ENCODE peak calls at places on chromosome 6, in eight cellular contexts. One of them, this sample, is unnamed.

GRCh38 chr6:154482858-154483257 is 27.6 kb downstream of the CNKSR3 start:
- DNase-seq in IMR-90: peak
- DNase-seq in A673: no peak
- DNase-seq in fibroblast of lung: peak
- DNase-seq in esophagus squamous epithelium: no peak
- DNase-seq in foreskin fibroblast: peak
- DNase-seq in astrocyte of the spinal cord: no peak
- DNase-seq in kidney epithelial cell: no peak
- DNase-seq in this sample: no peak

GRCh38 chr6:33756211-33756954 is 9.7 kb upstream of the IP6K3 start:
- DNase-seq in IMR-90: no peak
- DNase-seq in A673: no peak
- DNase-seq in fibroblast of lung: no peak
- DNase-seq in esophagus squamous epithelium: no peak
- DNase-seq in foreskin fibroblast: no peak
- DNase-seq in astrocyte of the spinal cord: no peak
- DNase-seq in kidney epithelial cell: no peak
- DNase-seq in this sample: no peak

GRCh38 chr6:107822154-107823046 is 1.7 kb downstream of the SCML4 start:
- DNase-seq in IMR-90: no peak
- DNase-seq in A673: no peak
- DNase-seq in fibroblast of lung: no peak
- DNase-seq in esophagus squamous epithelium: no peak
- DNase-seq in foreskin fibroblast: no peak
- DNase-seq in astrocyte of the spinal cord: no peak
- DNase-seq in kidney epithelial cell: no peak
- DNase-seq in this sample: no peak

GRCh38 chr6:133502451-133503259 is 261.5 kb downstream of the EYA4 start:
- DNase-seq in IMR-90: peak
- DNase-seq in A673: peak
- DNase-seq in fibroblast of lung: peak
- DNase-seq in esophagus squamous epithelium: no peak
- DNase-seq in foreskin fibroblast: peak
- DNase-seq in astrocyte of the spinal cord: peak
- DNase-seq in kidney epithelial cell: peak
- DNase-seq in this sample: no peak

GRCh38 chr6:49978332-49979226 is 9.2 kb upstream of the DEFB113 start:
- DNase-seq in IMR-90: no peak
- DNase-seq in A673: no peak
- DNase-seq in fibroblast of lung: peak
- DNase-seq in esophagus squamous epithelium: no peak
- DNase-seq in foreskin fibroblast: no peak
- DNase-seq in astrocyte of the spinal cord: no peak
- DNase-seq in kidney epithelial cell: no peak
- DNase-seq in this sample: no peak

GRCh38 chr6:89944826-89945407 is 50.6 kb downstream of the GJA10 start:
- DNase-seq in IMR-90: peak
- DNase-seq in A673: peak
- DNase-seq in fibroblast of lung: peak
- DNase-seq in esophagus squamous epithelium: no peak
- DNase-seq in foreskin fibroblast: peak
- DNase-seq in astrocyte of the spinal cord: no peak
- DNase-seq in kidney epithelial cell: no peak
- DNase-seq in this sample: no peak

GRCh38 chr6:129253731-129254130 is 370.8 kb downstream of the LAMA2 start:
- DNase-seq in IMR-90: no peak
- DNase-seq in A673: no peak
- DNase-seq in fibroblast of lung: no peak
- DNase-seq in esophagus squamous epithelium: no peak
- DNase-seq in foreskin fibroblast: no peak
- DNase-seq in astrocyte of the spinal cord: no peak
- DNase-seq in kidney epithelial cell: no peak
- DNase-seq in this sample: no peak

GRCh38 chr6:10633216-10633615 is 61.2 kb downstream of the C6orf52 start:
- DNase-seq in IMR-90: peak
- DNase-seq in A673: no peak
- DNase-seq in fibroblast of lung: peak
- DNase-seq in esophagus squamous epithelium: no peak
- DNase-seq in foreskin fibroblast: peak
- DNase-seq in astrocyte of the spinal cord: peak
- DNase-seq in kidney epithelial cell: peak
- DNase-seq in this sample: no peak

GRCh38 chr6:80004199-80005072 is at the start of gene TTK:
- DNase-seq in IMR-90: peak
- DNase-seq in A673: peak
- DNase-seq in fibroblast of lung: peak
- DNase-seq in esophagus squamous epithelium: peak
- DNase-seq in foreskin fibroblast: peak
- DNase-seq in astrocyte of the spinal cord: peak
- DNase-seq in kidney epithelial cell: peak
- DNase-seq in this sample: peak

GRCh38 chr6:132364675-132365074 is 36.6 kb downstream of the MOXD1 start:
- DNase-seq in IMR-90: no peak
- DNase-seq in A673: no peak
- DNase-seq in fibroblast of lung: peak
- DNase-seq in esophagus squamous epithelium: no peak
- DNase-seq in foreskin fibroblast: no peak
- DNase-seq in astrocyte of the spinal cord: no peak
- DNase-seq in kidney epithelial cell: no peak
- DNase-seq in this sample: no peak

GRCh38 chr6:159980474-159980873 is 11.6 kb downstream of the IGF2R start:
- DNase-seq in IMR-90: no peak
- DNase-seq in A673: no peak
- DNase-seq in fibroblast of lung: no peak
- DNase-seq in esophagus squamous epithelium: no peak
- DNase-seq in foreskin fibroblast: no peak
- DNase-seq in astrocyte of the spinal cord: no peak
- DNase-seq in kidney epithelial cell: no peak
- DNase-seq in this sample: no peak

GRCh38 chr6:133083248-133083967 is 157.7 kb upstream of the EYA4 start:
- DNase-seq in IMR-90: no peak
- DNase-seq in A673: no peak
- DNase-seq in fibroblast of lung: no peak
- DNase-seq in esophagus squamous epithelium: no peak
- DNase-seq in foreskin fibroblast: no peak
- DNase-seq in astrocyte of the spinal cord: no peak
- DNase-seq in kidney epithelial cell: no peak
- DNase-seq in this sample: no peak

GRCh38 chr6:161584051-161584450 is 310.2 kb upstream of the AGPAT4 start:
- DNase-seq in IMR-90: no peak
- DNase-seq in A673: no peak
- DNase-seq in fibroblast of lung: peak
- DNase-seq in esophagus squamous epithelium: no peak
- DNase-seq in foreskin fibroblast: peak
- DNase-seq in astrocyte of the spinal cord: peak
- DNase-seq in kidney epithelial cell: no peak
- DNase-seq in this sample: no peak

GRCh38 chr6:34904990-34905613 is 16.0 kb downstream of the ANKS1A start:
- DNase-seq in IMR-90: no peak
- DNase-seq in A673: no peak
- DNase-seq in fibroblast of lung: no peak
- DNase-seq in esophagus squamous epithelium: no peak
- DNase-seq in foreskin fibroblast: no peak
- DNase-seq in astrocyte of the spinal cord: no peak
- DNase-seq in kidney epithelial cell: no peak
- DNase-seq in this sample: no peak

GRCh38 chr6:11008821-11009220 is 35.3 kb downstream of the ELOVL2 start:
- DNase-seq in IMR-90: peak
- DNase-seq in A673: no peak
- DNase-seq in fibroblast of lung: peak
- DNase-seq in esophagus squamous epithelium: no peak
- DNase-seq in foreskin fibroblast: peak
- DNase-seq in astrocyte of the spinal cord: peak
- DNase-seq in kidney epithelial cell: no peak
- DNase-seq in this sample: no peak

GRCh38 chr6:133769463-133769862 is 119.5 kb upstream of the TCF21 start:
- DNase-seq in IMR-90: peak
- DNase-seq in A673: no peak
- DNase-seq in fibroblast of lung: no peak
- DNase-seq in esophagus squamous epithelium: no peak
- DNase-seq in foreskin fibroblast: peak
- DNase-seq in astrocyte of the spinal cord: no peak
- DNase-seq in kidney epithelial cell: no peak
- DNase-seq in this sample: no peak

GRCh38 chr6:112683926-112684325 is 336.8 kb downstream of the RFPL4B start:
- DNase-seq in IMR-90: peak
- DNase-seq in A673: peak
- DNase-seq in fibroblast of lung: peak
- DNase-seq in esophagus squamous epithelium: no peak
- DNase-seq in foreskin fibroblast: peak
- DNase-seq in astrocyte of the spinal cord: peak
- DNase-seq in kidney epithelial cell: peak
- DNase-seq in this sample: no peak

GRCh38 chr6:1216488-1216974 is 95.4 kb upstream of the FOXQ1 start:
- DNase-seq in IMR-90: no peak
- DNase-seq in A673: no peak
- DNase-seq in fibroblast of lung: no peak
- DNase-seq in esophagus squamous epithelium: no peak
- DNase-seq in foreskin fibroblast: peak
- DNase-seq in astrocyte of the spinal cord: no peak
- DNase-seq in kidney epithelial cell: no peak
- DNase-seq in this sample: no peak

GRCh38 chr6:160337991-160338390 is 10.2 kb upstream of the SLC22A3 start:
- DNase-seq in IMR-90: no peak
- DNase-seq in A673: no peak
- DNase-seq in fibroblast of lung: no peak
- DNase-seq in esophagus squamous epithelium: no peak
- DNase-seq in foreskin fibroblast: no peak
- DNase-seq in astrocyte of the spinal cord: no peak
- DNase-seq in kidney epithelial cell: peak
- DNase-seq in this sample: no peak

GRCh38 chr6:40930045-40930444 is 109.0 kb downstream of the UNC5CL start:
- DNase-seq in IMR-90: no peak
- DNase-seq in A673: no peak
- DNase-seq in fibroblast of lung: no peak
- DNase-seq in esophagus squamous epithelium: no peak
- DNase-seq in foreskin fibroblast: no peak
- DNase-seq in astrocyte of the spinal cord: no peak
- DNase-seq in kidney epithelial cell: no peak
- DNase-seq in this sample: no peak
- TF ChIP-seq CTCF in IMR-90: no peak
- TF ChIP-seq CTCF in A673: no peak
- TF ChIP-seq CTCF in fibroblast of lung: no peak
- TF ChIP-seq CTCF in esophagus squamous epithelium: no peak
- TF ChIP-seq CTCF in foreskin fibroblast: no peak
- TF ChIP-seq CTCF in astrocyte of the spinal cord: no peak
- TF ChIP-seq CTCF in kidney epithelial cell: no peak
- TF ChIP-seq CTCF in this sample: no peak

GRCh38 chr6:137372532-137372931 is 121.7 kb downstream of the OLIG3 start:
- DNase-seq in IMR-90: no peak
- DNase-seq in A673: no peak
- DNase-seq in fibroblast of lung: no peak
- DNase-seq in esophagus squamous epithelium: no peak
- DNase-seq in foreskin fibroblast: no peak
- DNase-seq in astrocyte of the spinal cord: no peak
- DNase-seq in kidney epithelial cell: no peak
- DNase-seq in this sample: no peak

GRCh38 chr6:137369135-137369534 is 125.1 kb downstream of the OLIG3 start:
- DNase-seq in IMR-90: no peak
- DNase-seq in A673: no peak
- DNase-seq in fibroblast of lung: no peak
- DNase-seq in esophagus squamous epithelium: no peak
- DNase-seq in foreskin fibroblast: no peak
- DNase-seq in astrocyte of the spinal cord: no peak
- DNase-seq in kidney epithelial cell: no peak
- DNase-seq in this sample: no peak

GRCh38 chr6:137373296-137373695 is 120.9 kb downstream of the OLIG3 start:
- DNase-seq in IMR-90: no peak
- DNase-seq in A673: no peak
- DNase-seq in fibroblast of lung: no peak
- DNase-seq in esophagus squamous epithelium: no peak
- DNase-seq in foreskin fibroblast: no peak
- DNase-seq in astrocyte of the spinal cord: no peak
- DNase-seq in kidney epithelial cell: no peak
- DNase-seq in this sample: no peak

GRCh38 chr6:137371634-137372016 is 122.6 kb downstream of the OLIG3 start:
- DNase-seq in IMR-90: no peak
- DNase-seq in A673: no peak
- DNase-seq in fibroblast of lung: no peak
- DNase-seq in esophagus squamous epithelium: no peak
- DNase-seq in foreskin fibroblast: no peak
- DNase-seq in astrocyte of the spinal cord: no peak
- DNase-seq in kidney epithelial cell: no peak
- DNase-seq in this sample: no peak

DNA sequence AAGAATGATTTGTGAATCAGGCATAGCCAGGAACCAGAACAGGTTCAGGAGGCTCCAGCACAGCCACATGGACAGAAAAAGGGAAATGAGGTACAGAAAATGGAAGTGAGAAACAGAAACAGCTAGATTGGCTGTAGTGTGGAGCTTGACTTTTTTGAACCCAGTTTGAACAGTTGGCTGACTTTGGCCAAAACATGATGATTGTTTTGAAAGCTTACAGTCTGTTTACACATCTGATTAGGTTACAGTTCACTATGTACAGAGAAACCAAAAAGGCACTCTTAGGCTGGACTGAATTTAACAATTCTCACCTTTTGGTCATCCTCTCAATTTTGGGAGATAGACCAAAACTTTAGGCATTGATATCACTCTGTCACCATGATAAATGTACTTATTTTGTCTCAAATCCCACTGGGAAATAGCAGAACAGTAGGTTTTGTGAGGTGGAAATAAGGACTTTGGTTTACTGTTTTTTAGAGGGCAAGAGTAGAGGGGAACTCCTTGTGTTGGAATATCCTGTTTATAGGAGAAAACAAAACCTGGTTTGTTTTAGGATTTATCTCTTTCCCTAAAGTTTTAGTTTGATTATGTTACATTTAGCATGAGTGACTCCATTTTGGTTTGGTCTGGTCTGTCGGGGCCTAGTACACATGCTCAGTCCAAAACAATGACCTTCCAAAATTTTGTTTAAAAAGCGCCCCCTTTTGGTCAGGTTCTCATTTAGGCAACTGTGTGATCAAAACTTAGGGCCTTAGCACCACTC is 123.1 kb downstream of the OLIG3 start:
- DNase-seq in IMR-90: no peak
- DNase-seq in A673: peak
- DNase-seq in fibroblast of lung: peak
- DNase-seq in esophagus squamous epithelium: no peak
- DNase-seq in foreskin fibroblast: peak
- DNase-seq in astrocyte of the spinal cord: no peak
- DNase-seq in kidney epithelial cell: no peak
- DNase-seq in this sample: no peak
- TF ChIP-seq CTCF in IMR-90: no peak
- TF ChIP-seq CTCF in A673: peak
- TF ChIP-seq CTCF in fibroblast of lung: no peak
- TF ChIP-seq CTCF in esophagus squamous epithelium: no peak
- TF ChIP-seq CTCF in foreskin fibroblast: no peak
- TF ChIP-seq CTCF in astrocyte of the spinal cord: no peak
- TF ChIP-seq CTCF in kidney epithelial cell: no peak
- TF ChIP-seq CTCF in this sample: no peak

GRCh38 chr6:77926198-77926752 is 273.4 kb downstream of the MEI4 start:
- DNase-seq in IMR-90: no peak
- DNase-seq in A673: no peak
- DNase-seq in fibroblast of lung: no peak
- DNase-seq in esophagus squamous epithelium: no peak
- DNase-seq in foreskin fibroblast: no peak
- DNase-seq in astrocyte of the spinal cord: peak
- DNase-seq in kidney epithelial cell: no peak
- DNase-seq in this sample: no peak
- TF ChIP-seq CTCF in IMR-90: no peak
- TF ChIP-seq CTCF in A673: no peak
- TF ChIP-seq CTCF in fibroblast of lung: no peak
- TF ChIP-seq CTCF in esophagus squamous epithelium: no peak
- TF ChIP-seq CTCF in foreskin fibroblast: no peak
- TF ChIP-seq CTCF in astrocyte of the spinal cord: peak
- TF ChIP-seq CTCF in kidney epithelial cell: no peak
- TF ChIP-seq CTCF in this sample: peak

GRCh38 chr6:130282234-130282995 is 59.7 kb upstream of the SAMD3 start:
- DNase-seq in IMR-90: peak
- DNase-seq in A673: peak
- DNase-seq in fibroblast of lung: peak
- DNase-seq in esophagus squamous epithelium: no peak
- DNase-seq in foreskin fibroblast: peak
- DNase-seq in astrocyte of the spinal cord: peak
- DNase-seq in kidney epithelial cell: no peak
- DNase-seq in this sample: no peak
- TF ChIP-seq CTCF in IMR-90: peak
- TF ChIP-seq CTCF in A673: peak
- TF ChIP-seq CTCF in fibroblast of lung: peak
- TF ChIP-seq CTCF in esophagus squamous epithelium: peak
- TF ChIP-seq CTCF in foreskin fibroblast: peak
- TF ChIP-seq CTCF in astrocyte of the spinal cord: peak
- TF ChIP-seq CTCF in kidney epithelial cell: peak
- TF ChIP-seq CTCF in this sample: peak

This sample was measured in D721Med.